ENCODE peak calls at places on chromosomes 7 and 10, in seven cellular contexts. One of them, this sample, is unnamed.

GRCh38 chr10:77442790-77443189 is 194.8 kb downstream of the KCNMA1 start:
- DNase-seq in fibroblast of mammary gland: no peak
- DNase-seq in bronchial epithelial cell: no peak
- DNase-seq in stomach: no peak
- DNase-seq in AG09319: no peak
- DNase-seq in heart right ventricle: no peak
- DNase-seq in GM12865: no peak
- DNase-seq in this sample: no peak

GRCh38 chr10:77428776-77429395 is 208.7 kb downstream of the KCNMA1 start:
- DNase-seq in bronchial epithelial cell: peak; percentile 52
- DNase-seq in heart right ventricle: no peak
- DNase-seq in stomach: peak; percentile 48
- DNase-seq in GM12865: no peak
- DNase-seq in AG09319: peak; percentile 58
- DNase-seq in fibroblast of mammary gland: peak; percentile 77
- DNase-seq in this sample: peak; percentile 45

GRCh38 chr10:46556515-46557318 is at the start of gene GPRIN2:
- DNase-seq in bronchial epithelial cell: no peak
- DNase-seq in GM12865: no peak
- DNase-seq in AG09319: no peak
- DNase-seq in fibroblast of mammary gland: no peak
- DNase-seq in heart right ventricle: no peak
- DNase-seq in stomach: peak; percentile 80
- DNase-seq in this sample: no peak

GRCh38 chr10:11794566-11794965 is 28.6 kb upstream of the PROSER2 start:
- DNase-seq in AG09319: no peak
- DNase-seq in bronchial epithelial cell: no peak
- DNase-seq in fibroblast of mammary gland: no peak
- DNase-seq in stomach: no peak
- DNase-seq in GM12865: no peak
- DNase-seq in heart right ventricle: no peak
- DNase-seq in this sample: no peak

GRCh38 chr10:104139221-104139620 is 17.2 kb downstream of the SFR1 start:
- DNase-seq in fibroblast of mammary gland: peak; percentile 33
- DNase-seq in stomach: no peak
- DNase-seq in AG09319: no peak
- DNase-seq in bronchial epithelial cell: no peak
- DNase-seq in GM12865: peak; percentile 18
- DNase-seq in heart right ventricle: no peak
- DNase-seq in this sample: peak; percentile 14

GRCh38 chr7:22751341-22751740 is 24.3 kb downstream of the IL6 start:
- DNase-seq in GM12865: no peak
- DNase-seq in heart right ventricle: no peak
- DNase-seq in bronchial epithelial cell: no peak
- DNase-seq in AG09319: no peak
- DNase-seq in fibroblast of mammary gland: no peak
- DNase-seq in stomach: no peak
- DNase-seq in this sample: no peak

GRCh38 chr7:1457949-1458675 is 1.2 kb downstream of the MICALL2 start:
- DNase-seq in AG09319: no peak
- DNase-seq in stomach: no peak
- DNase-seq in bronchial epithelial cell: no peak
- DNase-seq in fibroblast of mammary gland: no peak
- DNase-seq in heart right ventricle: no peak
- DNase-seq in GM12865: no peak
- DNase-seq in this sample: peak; percentile 37

GRCh38 chr10:47025540-47026300 is 114.5 kb downstream of the PTPN20 start:
- DNase-seq in GM12865: no peak
- DNase-seq in stomach: peak; percentile 17
- DNase-seq in bronchial epithelial cell: no peak
- DNase-seq in AG09319: no peak
- DNase-seq in heart right ventricle: no peak
- DNase-seq in fibroblast of mammary gland: peak; percentile 65
- DNase-seq in this sample: no peak

GRCh38 chr10:121188005-121188404 is 336.8 kb downstream of the WDR11 start:
- DNase-seq in stomach: no peak
- DNase-seq in AG09319: no peak
- DNase-seq in GM12865: no peak
- DNase-seq in heart right ventricle: no peak
- DNase-seq in fibroblast of mammary gland: no peak
- DNase-seq in bronchial epithelial cell: peak; percentile 58
- DNase-seq in this sample: peak; percentile 26

GRCh38 chr10:43408710-43409384 is at the start of gene HNRNPF:
- DNase-seq in AG09319: peak; percentile 90
- DNase-seq in fibroblast of mammary gland: peak; percentile 93
- DNase-seq in GM12865: peak; percentile 97
- DNase-seq in heart right ventricle: peak; percentile 95
- DNase-seq in bronchial epithelial cell: peak; percentile 83
- DNase-seq in stomach: peak; percentile 95
- DNase-seq in this sample: peak; percentile 94

GRCh38 chr10:43409385-43410109 is 561 bp upstream of the HNRNPF start:
- DNase-seq in heart right ventricle: peak; percentile 56
- DNase-seq in GM12865: peak; percentile 75
- DNase-seq in stomach: peak; percentile 53
- DNase-seq in fibroblast of mammary gland: peak; percentile 29
- DNase-seq in AG09319: no peak
- DNase-seq in bronchial epithelial cell: no peak
- DNase-seq in this sample: no peak

GRCh38 chr10:43408331-43408709 is 666 bp downstream of the HNRNPF start:
- DNase-seq in stomach: no peak
- DNase-seq in AG09319: no peak
- DNase-seq in bronchial epithelial cell: no peak
- DNase-seq in fibroblast of mammary gland: no peak
- DNase-seq in heart right ventricle: no peak
- DNase-seq in GM12865: no peak
- DNase-seq in this sample: no peak

GRCh38 chr10:43407148-43407575 is 1.8 kb downstream of the HNRNPF start:
- DNase-seq in AG09319: no peak
- DNase-seq in GM12865: peak; percentile 74
- DNase-seq in stomach: peak; percentile 66
- DNase-seq in fibroblast of mammary gland: no peak
- DNase-seq in bronchial epithelial cell: no peak
- DNase-seq in heart right ventricle: peak; percentile 67
- DNase-seq in this sample: no peak

GRCh38 chr10:43407576-43408330 is 1.2 kb downstream of the HNRNPF start:
- DNase-seq in AG09319: peak; percentile 75
- DNase-seq in fibroblast of mammary gland: peak; percentile 90
- DNase-seq in GM12865: peak; percentile 95
- DNase-seq in bronchial epithelial cell: peak; percentile 81
- DNase-seq in stomach: peak; percentile 94
- DNase-seq in heart right ventricle: peak; percentile 86
- DNase-seq in this sample: peak; percentile 94
- TF ChIP-seq CTCF in AG09319: peak; percentile 45
- TF ChIP-seq CTCF in fibroblast of mammary gland: peak; percentile 40
- TF ChIP-seq CTCF in GM12865: peak; percentile 46
- TF ChIP-seq CTCF in bronchial epithelial cell: peak; percentile 59
- TF ChIP-seq CTCF in stomach: no peak
- TF ChIP-seq CTCF in heart right ventricle: no peak
- TF ChIP-seq CTCF in this sample: no peak

DNA sequence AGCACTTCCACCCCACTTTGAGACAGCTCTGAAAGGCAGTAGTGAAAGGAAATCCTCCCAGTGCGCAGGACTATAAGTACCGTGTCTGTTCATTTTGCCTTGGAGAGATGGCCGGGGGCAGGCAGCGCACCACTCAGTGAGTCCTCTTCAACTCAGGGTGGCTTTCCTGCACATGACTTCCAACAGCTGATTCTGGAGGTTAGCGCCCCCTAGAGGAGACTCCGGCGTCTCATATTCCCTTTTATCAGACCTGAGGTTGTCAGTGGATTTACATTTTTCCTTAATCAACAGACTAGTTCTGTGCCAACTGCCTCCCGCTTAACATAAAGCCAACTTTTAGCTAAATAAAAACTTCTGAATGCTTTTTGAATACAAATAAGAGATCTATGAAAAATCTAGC is 101.0 kb downstream of the HERPUD2 start:
- DNase-seq in fibroblast of mammary gland: peak; percentile 11
- DNase-seq in heart right ventricle: no peak
- DNase-seq in bronchial epithelial cell: no peak
- DNase-seq in stomach: no peak
- DNase-seq in GM12865: peak; percentile 33
- DNase-seq in AG09319: no peak
- DNase-seq in this sample: peak; percentile 21
- TF ChIP-seq CTCF in fibroblast of mammary gland: peak; percentile 35
- TF ChIP-seq CTCF in heart right ventricle: no peak
- TF ChIP-seq CTCF in bronchial epithelial cell: peak; percentile 23
- TF ChIP-seq CTCF in stomach: no peak
- TF ChIP-seq CTCF in GM12865: peak; percentile 43
- TF ChIP-seq CTCF in AG09319: peak; percentile 4
- TF ChIP-seq CTCF in this sample: peak; percentile 25

DNA sequence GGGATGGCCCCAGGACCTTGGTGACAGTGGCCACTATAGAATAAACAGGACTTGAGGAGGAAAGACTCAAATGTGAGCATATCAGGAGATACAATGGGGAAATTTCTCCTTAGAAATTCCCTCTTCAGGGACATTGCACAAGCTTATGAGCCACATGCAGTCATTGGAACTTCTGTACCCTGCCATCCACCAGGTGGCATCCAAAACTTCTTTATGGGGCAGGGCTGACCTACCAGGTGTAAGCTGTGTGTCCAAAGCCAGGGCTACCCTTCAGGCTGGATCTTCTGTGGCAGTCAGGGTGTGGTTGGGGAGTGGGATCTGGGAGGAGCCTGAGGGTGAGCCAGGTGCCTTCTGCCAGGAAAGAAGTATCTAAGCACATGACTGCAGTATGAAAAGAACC is 36.6 kb upstream of the LRRC18 start:
- DNase-seq in fibroblast of mammary gland: peak; percentile 16
- DNase-seq in heart right ventricle: no peak
- DNase-seq in stomach: no peak
- DNase-seq in GM12865: peak; percentile 18
- DNase-seq in AG09319: no peak
- DNase-seq in bronchial epithelial cell: peak; percentile 18
- DNase-seq in this sample: peak; percentile 58
- TF ChIP-seq CTCF in fibroblast of mammary gland: peak; percentile 12
- TF ChIP-seq CTCF in heart right ventricle: no peak
- TF ChIP-seq CTCF in stomach: no peak
- TF ChIP-seq CTCF in GM12865: no peak
- TF ChIP-seq CTCF in AG09319: peak; percentile 38
- TF ChIP-seq CTCF in bronchial epithelial cell: peak; percentile 28
- TF ChIP-seq CTCF in this sample: no peak

GRCh38 chr7:100568936-100569844 is 4.5 kb downstream of the SAP25 start:
- DNase-seq in bronchial epithelial cell: no peak
- DNase-seq in fibroblast of mammary gland: peak; percentile 51
- DNase-seq in AG09319: no peak
- DNase-seq in stomach: peak; percentile 66
- DNase-seq in GM12865: peak; percentile 79
- DNase-seq in heart right ventricle: no peak
- DNase-seq in this sample: peak; percentile 43
- TF ChIP-seq CTCF in bronchial epithelial cell: peak; percentile 54
- TF ChIP-seq CTCF in fibroblast of mammary gland: peak; percentile 40
- TF ChIP-seq CTCF in AG09319: peak; percentile 18
- TF ChIP-seq CTCF in stomach: no peak
- TF ChIP-seq CTCF in GM12865: peak; percentile 42
- TF ChIP-seq CTCF in heart right ventricle: no peak
- TF ChIP-seq CTCF in this sample: no peak

DNA sequence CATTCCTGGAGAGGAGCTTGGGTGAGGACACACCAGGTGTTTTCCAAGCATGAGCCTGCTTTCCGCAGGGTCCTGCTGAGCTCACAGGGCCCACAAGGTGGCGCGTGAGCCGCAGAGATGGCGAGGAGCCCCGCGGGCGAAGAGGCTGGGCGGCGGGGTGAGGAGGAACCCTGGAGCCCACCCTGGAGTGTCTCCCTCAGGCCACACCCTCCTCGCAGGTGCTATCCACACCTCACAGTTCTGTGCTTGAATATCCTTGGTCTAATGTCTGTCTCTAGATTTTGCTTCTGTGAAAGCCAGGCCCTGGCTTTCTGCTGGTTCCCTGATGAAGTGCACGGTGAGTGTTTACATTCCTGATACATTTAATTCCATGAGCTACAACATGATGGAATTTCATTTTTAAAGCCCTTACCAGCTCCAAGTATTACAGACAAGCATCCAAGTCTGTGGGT is 433.6 kb downstream of the ACTR3B start:
- DNase-seq in heart right ventricle: peak; percentile 24
- DNase-seq in bronchial epithelial cell: no peak
- DNase-seq in stomach: no peak
- DNase-seq in fibroblast of mammary gland: no peak
- DNase-seq in AG09319: no peak
- DNase-seq in GM12865: peak; percentile 27
- DNase-seq in this sample: no peak
- TF ChIP-seq CTCF in heart right ventricle: peak; percentile 26
- TF ChIP-seq CTCF in bronchial epithelial cell: peak; percentile 42
- TF ChIP-seq CTCF in stomach: no peak
- TF ChIP-seq CTCF in fibroblast of mammary gland: no peak
- TF ChIP-seq CTCF in AG09319: no peak
- TF ChIP-seq CTCF in GM12865: peak; percentile 63
- TF ChIP-seq CTCF in this sample: peak; percentile 70

This sample was measured in MCF 10A.